ENCODE peak calls at places on chromosomes 2 and 18, in four cellular contexts. M, T, C and W are unnamed samples. For H3K4me1, the result is how much of the 10 kb centered on the place peaks cover.

GRCh38 chr18:4096501-4096900 is 358.6 kb downstream of the DLGAP1 start:
- DNase-seq in M (no peak), T (no peak), C (no peak), W (no peak)

GRCh38 chr18:58866261-58867232 is 1.9 kb downstream of the ZNF532 start:
- DNase-seq in M (no peak), T (no peak), C (no peak), W (no peak)

GRCh38 chr2:153478289-153479261 is at the start of gene RPRM:
- DNase-seq in M (peak), T (peak), C (peak), W (peak)

GRCh38 chr18:55510809-55511208 is 77.2 kb downstream of the TCF4 start:
- DNase-seq in M (no peak), T (no peak), C (no peak), W (no peak)

GRCh38 chr2:150211164-150211631 is 276.3 kb downstream of the RND3 start:
- DNase-seq in M (no peak), T (no peak), C (no peak), W (no peak)

GRCh38 chr18:49722472-49722871 is 90.9 kb downstream of the ACAA2 start:
- DNase-seq in M (no peak), T (no peak), C (no peak), W (no peak)

GRCh38 chr18:58714821-58715220 is 43.6 kb downstream of the MALT1 start:
- DNase-seq in M (no peak), T (no peak), C (no peak), W (no peak)

GRCh38 chr2:191199929-191200328 is 45.3 kb upstream of the MYO1B start:
- DNase-seq in M (no peak), T (no peak), C (no peak), W (no peak)

GRCh38 chr2:127615511-127616166 is 30.3 kb upstream of the GPR17 start:
- DNase-seq in M (no peak), T (no peak), C (peak), W (peak)

GRCh38 chr18:57833441-57834101 is 30.5 kb upstream of the ATP8B1 start:
- DNase-seq in M (no peak), T (no peak), C (no peak), W (peak)

GRCh38 chr2:102060047-102060446 is 68.3 kb downstream of the IL1R2 start:
- DNase-seq in M (peak), T (no peak), C (peak), W (no peak)

GRCh38 chr2:1032030-1032429 is 81.4 kb downstream of the SNTG2 start:
- DNase-seq in M (no peak), T (no peak), C (no peak), W (no peak)

GRCh38 chr2:231820786-231821303 is 34.6 kb downstream of the COPS7B start:
- DNase-seq in M (no peak), T (no peak), C (no peak), W (no peak)

GRCh38 chr2:197211881-197212342 is 98.7 kb downstream of the ANKRD44 start:
- DNase-seq in M (no peak), T (no peak), C (no peak), W (no peak)

GRCh38 chr2:44928660-44929471 is 12.6 kb upstream of the SIX3 start:
- DNase-seq in M (no peak), T (no peak), C (no peak), W (no peak)

GRCh38 chr2:54957321-54957999 is 92.8 kb downstream of the RTN4 start:
- DNase-seq in M (no peak), T (no peak), C (no peak), W (no peak)

GRCh38 chr2:168127361-168127760 is 120.0 kb downstream of the STK39 start:
- DNase-seq in M (no peak), T (no peak), C (no peak), W (no peak)

GRCh38 chr2:232502901-232503791 is 15.5 kb upstream of the ECEL1 start:
- DNase-seq in M (peak), T (no peak), C (peak), W (no peak)

GRCh38 chr18:11976882-11977281 is 4.4 kb upstream of the IMPA2 start:
- DNase-seq in M (no peak), T (no peak), C (no peak), W (no peak)

GRCh38 chr2:167134381-167135072 is 246.2 kb downstream of the XIRP2 start:
- DNase-seq in M (no peak), T (no peak), C (no peak), W (no peak)

GRCh38 chr2:127609818-127610217 is 36.1 kb upstream of the GPR17 start:
- DNase-seq in M (peak), T (peak), C (peak), W (peak)

GRCh38 chr2:46569061-46569560 is 89.7 kb downstream of the TMEM247 start:
- DNase-seq in M (no peak), T (no peak), C (no peak), W (no peak)

GRCh38 chr2:179758636-179759035 is 102.8 kb downstream of the ZNF385B start:
- DNase-seq in M (no peak), T (no peak), C (no peak), W (no peak)

GRCh38 chr2:127486247-127486912 is 39.9 kb downstream of the IWS1 start:
- DNase-seq in M (no peak), T (no peak), C (no peak), W (no peak)

GRCh38 chr2:204177977-204178522 is 241.5 kb downstream of the ICOS start:
- DNase-seq in M (peak), T (peak), C (peak), W (no peak)

GRCh38 chr2:235740821-235741220 is 247.0 kb downstream of the AGAP1 start:
- DNase-seq in M (no peak), T (no peak), C (no peak), W (no peak)

GRCh38 chr2:208033701-208034502 is 8.6 kb upstream of the PLEKHM3 start:
- DNase-seq in M (peak), T (peak), C (peak), W (peak)

GRCh38 chr2:220469201-220469600 is 841.8 kb downstream of the SLC4A3 start:
- DNase-seq in M (no peak), T (no peak), C (no peak), W (no peak)

DNA sequence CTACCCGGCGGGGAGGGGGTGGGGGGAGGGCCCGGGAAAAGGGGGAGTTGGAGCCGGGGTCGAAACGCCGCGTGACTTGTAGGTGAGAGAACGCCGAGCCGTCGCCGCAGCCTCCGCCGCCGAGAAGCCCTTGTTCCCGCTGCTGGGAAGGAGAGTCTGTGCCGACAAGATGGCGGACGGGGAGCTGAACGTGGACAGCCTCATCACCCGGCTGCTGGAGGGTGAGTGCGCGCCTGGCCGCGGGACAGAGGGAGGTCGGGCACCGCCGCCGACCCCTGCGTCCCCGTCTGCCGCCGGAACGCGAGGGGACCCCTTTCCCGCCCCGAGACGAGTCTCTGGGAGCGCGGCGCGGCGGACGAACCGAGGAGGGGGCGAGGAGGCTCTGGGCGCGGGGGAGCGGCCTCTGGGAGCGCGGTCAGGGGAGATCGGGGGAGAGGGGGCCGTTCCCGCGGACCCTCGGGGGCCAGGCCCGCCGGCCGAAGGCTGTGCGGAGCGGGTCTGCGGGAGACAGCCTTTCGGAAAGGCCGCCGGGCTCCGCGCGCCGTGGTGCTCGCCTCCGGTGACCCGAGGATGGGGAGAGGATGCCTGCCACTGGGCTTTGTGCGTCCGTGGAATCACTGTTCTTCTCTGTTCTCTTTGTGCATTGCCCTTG is 452 bp downstream of the PPP1CB start:
- DNase-seq in M (no peak), T (no peak), C (peak), W (no peak)
- H3K4me1 ChIP-seq in M (under half), T (under half), C (under half), W (under half)

GRCh38 chr2:107264184-107264583 is 378.2 kb upstream of the ST6GAL2 start:
- DNase-seq in M (no peak), T (no peak), C (no peak), W (no peak)

GRCh38 chr2:107263596-107264090 is 377.7 kb upstream of the ST6GAL2 start:
- DNase-seq in M (no peak), T (no peak), C (no peak), W (no peak)

GRCh38 chr2:107266555-107266954 is 380.6 kb upstream of the ST6GAL2 start:
- DNase-seq in M (no peak), T (no peak), C (no peak), W (no peak)
- H3K4me1 ChIP-seq in M (under half), T (under half), C (under half), W (under half)

DNA sequence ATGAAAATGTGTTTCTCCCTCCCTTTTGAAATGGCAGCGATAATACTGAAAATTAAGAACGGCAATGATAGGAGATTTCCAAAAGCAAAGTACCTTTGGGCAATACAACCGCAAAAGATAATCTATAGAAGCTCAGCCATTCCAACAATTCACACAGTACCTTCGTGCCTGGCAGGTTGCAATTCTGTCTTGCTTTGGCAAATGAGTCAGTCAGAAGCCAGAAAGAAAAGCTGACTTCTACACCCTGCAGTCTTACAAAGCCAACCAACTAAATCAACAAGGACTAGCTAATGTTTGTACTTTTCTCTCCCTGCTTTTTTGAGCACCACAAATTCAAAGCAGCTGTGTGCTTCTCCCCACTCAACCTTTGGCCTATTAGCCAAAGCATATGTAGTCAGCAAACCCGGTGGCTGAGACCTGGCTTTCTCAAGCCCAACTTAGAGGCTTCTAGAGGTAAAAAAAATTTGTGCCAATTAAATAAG is 25.7 kb upstream of the ID2 start:
- DNase-seq in M (no peak), T (no peak), C (no peak), W (no peak)
- H3K4me1 ChIP-seq in M (under half), T (under half), C (under half), W (under half)

GRCh38 chr2:237982039-237982725 is 15.4 kb downstream of the UBE2F start:
- DNase-seq in M (no peak), T (no peak), C (peak), W (peak)

GRCh38 chr2:237979331-237979730 is 12.5 kb downstream of the UBE2F start:
- DNase-seq in M (no peak), T (no peak), C (peak), W (no peak)

GRCh38 chr2:237978058-237978712 is 11.4 kb downstream of the UBE2F start:
- DNase-seq in M (no peak), T (no peak), C (peak), W (peak)

GRCh38 chr2:237980751-237981150 is 13.9 kb downstream of the UBE2F start:
- DNase-seq in M (no peak), T (no peak), C (peak), W (no peak)

DNA sequence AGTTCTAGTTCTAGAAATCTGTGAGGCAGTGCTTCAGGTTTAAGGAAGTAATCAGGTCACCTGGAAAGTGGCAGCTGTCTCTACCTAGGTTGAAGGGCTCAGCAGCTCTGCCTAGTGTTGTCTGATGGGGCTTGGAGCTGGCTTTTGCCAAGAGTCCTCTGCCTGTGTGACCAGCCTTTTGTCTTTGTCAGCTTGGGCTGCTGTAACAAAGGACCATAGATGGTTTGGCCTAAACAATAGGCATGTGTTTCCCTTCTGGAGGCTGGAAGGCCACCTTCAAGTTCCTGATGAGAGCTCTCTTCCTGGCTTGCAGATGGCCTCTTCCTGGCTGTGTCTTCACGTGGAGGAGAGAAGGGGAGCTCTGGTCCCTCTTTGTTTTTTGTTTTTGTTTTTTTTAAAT is 13.3 kb downstream of the UBE2F start:
- DNase-seq in M (no peak), T (no peak), C (peak), W (no peak)
- H3K4me1 ChIP-seq in M (under half), T (under half), C (under half), W (under half)

GRCh38 chr2:183025993-183026392 is 12.3 kb downstream of the NCKAP1 start:
- DNase-seq in M (no peak), T (no peak), C (no peak), W (no peak)
- H3K4me1 ChIP-seq in M (under half), T (under half), C (under half), W (under half)

DNA sequence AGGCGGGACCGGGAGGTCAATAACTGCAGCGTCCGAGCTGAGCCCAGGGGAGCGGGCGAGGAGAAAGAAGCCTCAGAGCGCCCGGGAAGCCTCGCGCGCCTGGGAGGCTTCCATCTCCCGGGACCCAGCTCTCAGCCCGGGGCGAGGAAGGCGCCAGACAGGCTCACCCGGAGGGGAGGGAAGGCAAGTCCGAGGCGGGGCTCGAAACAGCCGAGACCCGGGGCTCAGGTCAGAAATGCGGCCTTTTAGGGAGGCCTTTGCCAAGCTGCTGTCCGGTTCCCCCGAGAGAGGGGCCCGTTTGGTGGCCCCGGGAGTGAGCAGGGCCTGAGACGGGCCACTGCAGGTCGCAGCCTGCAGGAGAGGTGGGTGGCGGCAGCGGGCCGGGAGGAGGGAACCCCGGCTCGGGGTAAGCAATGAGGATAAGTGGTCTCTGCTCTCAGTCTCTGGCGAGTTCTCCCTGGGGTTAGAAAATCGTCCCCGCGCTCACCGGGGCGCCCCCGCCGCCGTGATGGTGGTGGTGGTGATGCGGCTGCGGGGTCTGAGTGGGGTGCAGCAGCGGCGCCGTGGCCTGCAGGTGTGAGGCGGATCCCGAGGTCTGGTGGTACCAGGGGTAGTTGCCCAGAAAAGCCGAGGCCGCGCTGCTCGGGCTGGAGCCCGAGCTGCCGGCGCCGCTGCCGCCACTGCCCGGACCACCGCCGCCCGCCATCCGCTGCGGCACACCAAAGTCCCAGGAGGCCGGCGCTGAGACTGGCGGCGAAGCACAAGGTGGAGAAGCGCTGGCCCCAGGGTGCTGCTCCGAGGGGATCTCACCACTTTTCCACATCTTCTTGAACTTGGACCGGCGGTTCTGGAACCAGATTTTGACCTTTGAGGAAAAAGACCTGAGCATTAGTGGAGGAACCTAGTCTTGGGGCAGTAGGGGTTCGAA is 2.4 kb downstream of the DLX2 start:
- DNase-seq in M (no peak), T (no peak), C (no peak), W (peak)
- H3K4me1 ChIP-seq in M (under half), T (half or more), C (under half), W (under half)

GRCh38 chr2:96102596-96103387 is 13.6 kb downstream of the ADRA2B start:
- DNase-seq in M (no peak), T (peak), C (peak), W (peak)

GRCh38 chr2:96103388-96103705 is 13.0 kb downstream of the ADRA2B start:
- DNase-seq in M (no peak), T (peak), C (peak), W (no peak)

GRCh38 chr2:96098900-96099590 is 17.3 kb downstream of the ADRA2B start:
- DNase-seq in M (no peak), T (peak), C (peak), W (peak)

GRCh38 chr2:96099861-96100798 is 16.2 kb downstream of the ADRA2B start:
- DNase-seq in M (no peak), T (peak), C (peak), W (peak)

DNA sequence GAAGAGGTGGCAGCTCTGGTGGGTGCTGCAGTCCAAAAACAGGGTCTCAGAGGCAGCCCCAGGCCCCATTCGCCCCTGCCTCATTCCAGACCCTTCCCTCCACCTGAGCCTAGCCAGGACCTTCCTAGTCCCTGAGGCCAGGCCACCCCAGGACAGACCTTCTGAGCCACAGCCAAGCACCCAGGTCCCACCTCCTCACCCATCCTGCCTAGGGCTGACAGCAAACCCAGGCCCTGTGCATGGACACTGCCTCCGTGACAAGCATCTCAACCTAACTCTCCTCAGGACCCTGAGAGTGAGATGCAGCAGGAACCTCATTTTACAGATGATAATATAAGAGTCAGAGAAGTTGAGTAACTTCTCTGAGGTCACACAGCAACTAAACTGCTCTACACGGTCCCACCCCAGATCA is 15.5 kb downstream of the ADRA2B start:
- DNase-seq in M (no peak), T (peak), C (peak), W (peak)
- H3K4me1 ChIP-seq in M (under half), T (under half), C (under half), W (under half)

GRCh38 chr2:201950606-201951005 is 83.0 kb upstream of the FZD7 start:
- DNase-seq in M (no peak), T (no peak), C (no peak), W (no peak)
- H3K4me1 ChIP-seq in M (under half), T (under half), C (under half), W (under half)

GRCh38 chr18:63161032-63161727 is 158.4 kb downstream of the BCL2 start:
- DNase-seq in M (no peak), T (no peak), C (no peak), W (no peak)

GRCh38 chr18:63160172-63160995 is 159.2 kb downstream of the BCL2 start:
- DNase-seq in M (no peak), T (no peak), C (no peak), W (no peak)

GRCh38 chr18:63158676-63159291 is 160.8 kb downstream of the BCL2 start:
- DNase-seq in M (no peak), T (no peak), C (no peak), W (no peak)

GRCh38 chr18:63158012-63158631 is 161.4 kb downstream of the BCL2 start:
- DNase-seq in M (no peak), T (no peak), C (no peak), W (no peak)

GRCh38 chr18:63159590-63159989 is 160.0 kb downstream of the BCL2 start:
- DNase-seq in M (no peak), T (no peak), C (no peak), W (no peak)
- H3K4me1 ChIP-seq in M (under half), T (under half), C (under half), W (under half)